ENCODE peak calls at places on chromosomes 2 and 18, in five cellular contexts. G is NCI-H1105 treated with DMSO at 0.1 percent for 48 hours, I is kidney epithelial cell, D is HuH-7, A is MM.1S. T is an unnamed sample.

GRCh38 chr18:77702686-77703085 is 453.0 kb downstream of the GALR1 start:
- DNase-seq in G (peak; percentile 49), I (no peak), D (no peak), A (peak; percentile 21), T (no peak)

GRCh38 chr2:2660789-2661355 is 329.8 kb upstream of the MYT1L start:
- DNase-seq in G (no peak), I (no peak), D (no peak), A (no peak), T (no peak)

GRCh38 chr2:31296641-31297287 is 62.8 kb downstream of the EHD3 start:
- DNase-seq in G (no peak), I (no peak), D (no peak), A (no peak), T (no peak)

GRCh38 chr2:208361077-208361441 is 45.5 kb upstream of the PTH2R start:
- DNase-seq in G (no peak), I (no peak), D (no peak), A (no peak), T (no peak)

GRCh38 chr18:79951545-79952456 is at the start of gene SLC66A2:
- DNase-seq in G (peak; percentile 67), I (peak; percentile 26), D (peak; percentile 75), A (peak; percentile 87), T (no peak)

GRCh38 chr2:196160966-196161365 is 10.4 kb downstream of the STK17B start:
- DNase-seq in G (no peak), I (no peak), D (no peak), A (no peak), T (no peak)

GRCh38 chr2:73285162-73285739 is 973 bp upstream of the FBXO41 start:
- DNase-seq in G (no peak), I (no peak), D (no peak), A (peak; percentile 14), T (no peak)

GRCh38 chr2:101251844-101252407 is 760 bp upstream of the CNOT11 start:
- DNase-seq in G (peak; percentile 80), I (no peak), D (no peak), A (peak; percentile 83), T (no peak)

GRCh38 chr2:217959723-217960122 is 43.1 kb downstream of the TNS1 start:
- DNase-seq in G (no peak), I (no peak), D (no peak), A (no peak), T (no peak)

GRCh38 chr2:147331790-147332419 is 512.9 kb upstream of the ACVR2A start:
- DNase-seq in G (peak; percentile 16), I (peak; percentile 10), D (peak; percentile 28), A (peak; percentile 87), T (peak; percentile 3)

GRCh38 chr18:22557160-22557941 is 139.6 kb upstream of the CTAGE1 start:
- DNase-seq in G (no peak), I (no peak), D (no peak), A (no peak), T (no peak)

GRCh38 chr2:14136030-14136429 is 496.5 kb upstream of the LRATD1 start:
- DNase-seq in G (no peak), I (no peak), D (no peak), A (no peak), T (no peak)

GRCh38 chr2:230054079-230054478 is 14.6 kb downstream of the SLC16A14 start:
- DNase-seq in G (no peak), I (peak; percentile 44), D (no peak), A (no peak), T (peak; percentile 70)

GRCh38 chr2:24843461-24843860 is 50.2 kb downstream of the CENPO start:
- DNase-seq in G (no peak), I (no peak), D (no peak), A (no peak), T (no peak)

GRCh38 chr18:50277935-50278334 is 3.4 kb downstream of the MBD1 start:
- DNase-seq in G (no peak), I (no peak), D (no peak), A (no peak), T (peak; percentile 57)